ENCODE peak calls at places on chromosomes 6 and 20, in six cellular contexts. One of them, this sample, is unnamed.

GRCh38 chr20:5886788-5887187 is 63.5 kb downstream of the TRMT6 start:
- DNase-seq in naive thymus-derived CD4-positive, alpha-beta T cell: no peak
- DNase-seq in ovary: no peak
- DNase-seq in heart right ventricle: peak
- DNase-seq in breast epithelium: no peak
- DNase-seq in coronary artery: no peak
- DNase-seq in this sample: no peak

GRCh38 chr20:5606347-5606746 is 143.9 kb upstream of the SHLD1 start:
- DNase-seq in breast epithelium: no peak
- DNase-seq in heart right ventricle: no peak
- DNase-seq in coronary artery: no peak
- DNase-seq in ovary: no peak
- DNase-seq in naive thymus-derived CD4-positive, alpha-beta T cell: no peak
- DNase-seq in this sample: no peak

GRCh38 chr6:170269151-170269872 is 21.6 kb downstream of the DLL1 start:
- DNase-seq in heart right ventricle: no peak
- DNase-seq in naive thymus-derived CD4-positive, alpha-beta T cell: no peak
- DNase-seq in coronary artery: no peak
- DNase-seq in ovary: no peak
- DNase-seq in breast epithelium: no peak
- DNase-seq in this sample: no peak

GRCh38 chr20:24640276-24640675 is 170.8 kb downstream of the SYNDIG1 start:
- DNase-seq in heart right ventricle: no peak
- DNase-seq in naive thymus-derived CD4-positive, alpha-beta T cell: no peak
- DNase-seq in ovary: no peak
- DNase-seq in breast epithelium: no peak
- DNase-seq in coronary artery: no peak
- DNase-seq in this sample: no peak

GRCh38 chr20:5002077-5002413 is 735 bp upstream of the SLC23A2 start:
- DNase-seq in naive thymus-derived CD4-positive, alpha-beta T cell: no peak
- DNase-seq in breast epithelium: no peak
- DNase-seq in coronary artery: no peak
- DNase-seq in ovary: peak
- DNase-seq in heart right ventricle: no peak
- DNase-seq in this sample: no peak

GRCh38 chr20:25579081-25579770 is 6.1 kb downstream of the NINL start:
- DNase-seq in naive thymus-derived CD4-positive, alpha-beta T cell: no peak
- DNase-seq in heart right ventricle: no peak
- DNase-seq in breast epithelium: no peak
- DNase-seq in coronary artery: no peak
- DNase-seq in ovary: no peak
- DNase-seq in this sample: no peak

GRCh38 chr6:163627274-163628062 is 212.9 kb downstream of the QKI start:
- DNase-seq in naive thymus-derived CD4-positive, alpha-beta T cell: no peak
- DNase-seq in heart right ventricle: no peak
- DNase-seq in breast epithelium: no peak
- DNase-seq in ovary: no peak
- DNase-seq in coronary artery: no peak
- DNase-seq in this sample: no peak

GRCh38 chr6:30684386-30685156 is 1.9 kb downstream of the PPP1R18 start:
- DNase-seq in ovary: peak
- DNase-seq in heart right ventricle: peak
- DNase-seq in breast epithelium: no peak
- DNase-seq in naive thymus-derived CD4-positive, alpha-beta T cell: no peak
- DNase-seq in coronary artery: no peak
- DNase-seq in this sample: no peak

GRCh38 chr6:81697564-81697963 is 54.9 kb downstream of the TENT5A start:
- DNase-seq in naive thymus-derived CD4-positive, alpha-beta T cell: no peak
- DNase-seq in breast epithelium: no peak
- DNase-seq in ovary: no peak
- DNase-seq in heart right ventricle: no peak
- DNase-seq in coronary artery: no peak
- DNase-seq in this sample: no peak

GRCh38 chr20:50877232-50877631 is 54.0 kb downstream of the ADNP start:
- DNase-seq in heart right ventricle: no peak
- DNase-seq in coronary artery: no peak
- DNase-seq in ovary: no peak
- DNase-seq in breast epithelium: no peak
- DNase-seq in naive thymus-derived CD4-positive, alpha-beta T cell: no peak
- DNase-seq in this sample: no peak

GRCh38 chr6:156780962-156781705 is 4.0 kb downstream of the ARID1B start:
- DNase-seq in breast epithelium: no peak
- DNase-seq in naive thymus-derived CD4-positive, alpha-beta T cell: no peak
- DNase-seq in coronary artery: no peak
- DNase-seq in ovary: no peak
- DNase-seq in heart right ventricle: no peak
- DNase-seq in this sample: no peak

GRCh38 chr6:27479319-27480182 is 6.6 kb upstream of the ZNF184 start:
- DNase-seq in ovary: peak
- DNase-seq in breast epithelium: peak
- DNase-seq in heart right ventricle: peak
- DNase-seq in coronary artery: peak
- DNase-seq in naive thymus-derived CD4-positive, alpha-beta T cell: peak
- DNase-seq in this sample: peak

GRCh38 chr6:92688328-92688727 is 731.0 kb downstream of the EPHA7 start:
- DNase-seq in heart right ventricle: no peak
- DNase-seq in coronary artery: no peak
- DNase-seq in breast epithelium: no peak
- DNase-seq in ovary: no peak
- DNase-seq in naive thymus-derived CD4-positive, alpha-beta T cell: no peak
- DNase-seq in this sample: no peak

GRCh38 chr20:1388706-1389483 is 4.0 kb downstream of the FKBP1A start:
- DNase-seq in heart right ventricle: no peak
- DNase-seq in naive thymus-derived CD4-positive, alpha-beta T cell: peak
- DNase-seq in coronary artery: no peak
- DNase-seq in ovary: no peak
- DNase-seq in breast epithelium: no peak
- DNase-seq in this sample: no peak

GRCh38 chr6:38604700-38605099 is 35.0 kb downstream of the BTBD9 start:
- DNase-seq in coronary artery: no peak
- DNase-seq in naive thymus-derived CD4-positive, alpha-beta T cell: no peak
- DNase-seq in breast epithelium: no peak
- DNase-seq in ovary: no peak
- DNase-seq in heart right ventricle: no peak
- DNase-seq in this sample: no peak

GRCh38 chr20:58651823-58652605 is 931 bp downstream of the STX16 start:
- DNase-seq in ovary: peak
- DNase-seq in coronary artery: no peak
- DNase-seq in breast epithelium: peak
- DNase-seq in heart right ventricle: peak
- DNase-seq in naive thymus-derived CD4-positive, alpha-beta T cell: peak
- DNase-seq in this sample: no peak

GRCh38 chr6:7617954-7618764 is 28.2 kb downstream of the SNRNP48 start:
- DNase-seq in coronary artery: no peak
- DNase-seq in ovary: no peak
- DNase-seq in heart right ventricle: no peak
- DNase-seq in naive thymus-derived CD4-positive, alpha-beta T cell: no peak
- DNase-seq in breast epithelium: peak
- DNase-seq in this sample: peak

GRCh38 chr20:58888103-58888502 is 35.6 kb downstream of the GNAS start:
- DNase-seq in coronary artery: no peak
- DNase-seq in breast epithelium: no peak
- DNase-seq in naive thymus-derived CD4-positive, alpha-beta T cell: no peak
- DNase-seq in heart right ventricle: no peak
- DNase-seq in ovary: no peak
- DNase-seq in this sample: peak

GRCh38 chr6:13544454-13545186 is 29.8 kb upstream of the SIRT5 start:
- DNase-seq in naive thymus-derived CD4-positive, alpha-beta T cell: no peak
- DNase-seq in coronary artery: no peak
- DNase-seq in ovary: no peak
- DNase-seq in heart right ventricle: no peak
- DNase-seq in breast epithelium: no peak
- DNase-seq in this sample: no peak

GRCh38 chr6:37190159-37190535 is 20.2 kb downstream of the PIM1 start:
- DNase-seq in coronary artery: no peak
- DNase-seq in ovary: no peak
- DNase-seq in breast epithelium: no peak
- DNase-seq in heart right ventricle: no peak
- DNase-seq in naive thymus-derived CD4-positive, alpha-beta T cell: no peak
- DNase-seq in this sample: no peak

GRCh38 chr6:16539086-16539931 is 222.0 kb downstream of the ATXN1 start:
- DNase-seq in heart right ventricle: no peak
- DNase-seq in naive thymus-derived CD4-positive, alpha-beta T cell: no peak
- DNase-seq in breast epithelium: no peak
- DNase-seq in ovary: no peak
- DNase-seq in coronary artery: no peak
- DNase-seq in this sample: no peak

GRCh38 chr20:1874534-1875168 is 20.6 kb upstream of the SIRPA start:
- DNase-seq in naive thymus-derived CD4-positive, alpha-beta T cell: no peak
- DNase-seq in coronary artery: no peak
- DNase-seq in breast epithelium: no peak
- DNase-seq in ovary: no peak
- DNase-seq in heart right ventricle: peak
- DNase-seq in this sample: no peak

GRCh38 chr6:106102034-106102433 is 15.9 kb downstream of the PRDM1 start:
- DNase-seq in naive thymus-derived CD4-positive, alpha-beta T cell: no peak
- DNase-seq in coronary artery: no peak
- DNase-seq in heart right ventricle: no peak
- DNase-seq in breast epithelium: no peak
- DNase-seq in ovary: no peak
- DNase-seq in this sample: no peak

GRCh38 chr20:50790651-50791277 is 4.1 kb upstream of the BCAS4 start:
- DNase-seq in ovary: peak
- DNase-seq in heart right ventricle: peak
- DNase-seq in coronary artery: peak
- DNase-seq in breast epithelium: peak
- DNase-seq in naive thymus-derived CD4-positive, alpha-beta T cell: peak
- DNase-seq in this sample: no peak

GRCh38 chr6:53048431-53049195 is 16.6 kb upstream of the FBXO9 start:
- DNase-seq in breast epithelium: no peak
- DNase-seq in coronary artery: no peak
- DNase-seq in ovary: no peak
- DNase-seq in naive thymus-derived CD4-positive, alpha-beta T cell: no peak
- DNase-seq in heart right ventricle: no peak
- DNase-seq in this sample: no peak
- H3K4me3 ChIP-seq in breast epithelium: peak
- H3K4me3 ChIP-seq in coronary artery: peak
- H3K4me3 ChIP-seq in ovary: no peak
- H3K4me3 ChIP-seq in naive thymus-derived CD4-positive, alpha-beta T cell: peak
- H3K4me3 ChIP-seq in heart right ventricle: no peak
- H3K4me3 ChIP-seq in this sample: no peak

DNA sequence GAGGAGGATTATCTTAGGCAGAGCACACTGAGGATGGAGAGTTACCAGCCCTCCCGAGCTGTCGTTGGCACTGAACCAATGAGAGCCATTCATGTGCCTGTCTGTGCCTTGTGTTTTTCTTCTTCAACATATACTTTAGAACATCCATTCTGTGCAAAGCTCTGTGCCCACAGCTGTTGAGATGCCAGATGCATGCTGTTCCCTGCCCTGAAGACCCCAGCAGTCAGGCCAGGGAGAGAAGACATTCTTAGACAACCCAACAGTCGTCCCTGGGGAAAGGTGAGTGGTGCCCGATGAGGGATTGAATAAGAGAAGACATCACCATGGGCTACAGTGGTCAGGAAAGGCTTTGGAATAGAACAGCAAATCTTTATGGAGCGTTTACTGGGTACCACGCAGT is 114.1 kb downstream of the NRN1 start:
- DNase-seq in breast epithelium: no peak
- DNase-seq in ovary: no peak
- DNase-seq in coronary artery: no peak
- DNase-seq in naive thymus-derived CD4-positive, alpha-beta T cell: no peak
- DNase-seq in heart right ventricle: no peak
- DNase-seq in this sample: peak
- H3K4me3 ChIP-seq in breast epithelium: peak
- H3K4me3 ChIP-seq in ovary: no peak
- H3K4me3 ChIP-seq in coronary artery: peak
- H3K4me3 ChIP-seq in naive thymus-derived CD4-positive, alpha-beta T cell: peak
- H3K4me3 ChIP-seq in heart right ventricle: peak
- H3K4me3 ChIP-seq in this sample: no peak

DNA sequence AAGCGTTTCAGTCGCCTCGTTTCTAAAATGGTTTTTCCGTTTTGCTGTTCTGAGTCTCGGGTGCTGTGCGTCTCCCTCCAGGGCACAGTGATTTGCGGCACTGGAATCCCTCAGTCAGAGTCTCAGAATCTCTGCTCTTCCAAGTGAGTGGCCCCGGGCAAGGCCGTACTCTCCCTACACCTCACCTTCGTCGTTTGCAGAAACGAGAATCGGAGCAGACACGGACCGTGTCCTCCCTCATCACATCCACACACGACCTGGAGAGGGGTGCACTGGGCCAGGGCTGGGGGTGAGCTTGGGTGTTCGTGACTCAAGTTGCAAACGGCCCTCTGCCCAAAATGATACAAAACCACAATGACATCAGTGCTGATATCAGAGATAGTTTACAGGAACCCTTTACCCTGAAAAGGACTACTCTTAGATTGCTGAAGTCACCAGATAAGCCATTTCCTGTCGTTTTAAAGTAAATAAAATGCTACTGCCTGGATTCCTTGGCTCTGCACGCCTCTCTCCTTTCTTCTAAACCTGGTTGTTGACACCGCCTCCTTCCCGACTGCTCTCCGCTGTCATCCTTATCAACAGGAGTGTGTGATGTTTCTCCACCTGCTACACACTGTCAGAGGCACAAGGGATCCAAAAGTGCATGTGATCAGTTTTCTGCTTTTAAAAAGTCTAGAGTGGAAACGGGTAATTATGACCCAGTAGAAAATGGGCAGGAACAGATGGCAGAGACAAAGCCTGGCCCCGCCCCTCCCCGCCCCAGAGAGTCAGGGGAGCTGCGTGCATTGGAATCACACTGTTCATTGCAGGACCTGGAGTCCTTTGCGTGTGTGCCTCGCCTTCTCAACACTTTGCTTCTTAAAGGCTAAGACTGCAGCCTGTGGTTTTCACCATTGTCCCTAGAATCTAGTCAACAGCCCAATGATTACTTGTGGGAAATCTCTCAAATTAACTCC is 38.5 kb downstream of the KIF25 start:
- DNase-seq in heart right ventricle: no peak
- DNase-seq in coronary artery: no peak
- DNase-seq in breast epithelium: no peak
- DNase-seq in ovary: no peak
- DNase-seq in naive thymus-derived CD4-positive, alpha-beta T cell: no peak
- DNase-seq in this sample: no peak
- H3K4me3 ChIP-seq in heart right ventricle: peak
- H3K4me3 ChIP-seq in coronary artery: peak
- H3K4me3 ChIP-seq in breast epithelium: peak
- H3K4me3 ChIP-seq in ovary: peak
- H3K4me3 ChIP-seq in naive thymus-derived CD4-positive, alpha-beta T cell: no peak
- H3K4me3 ChIP-seq in this sample: peak

DNA sequence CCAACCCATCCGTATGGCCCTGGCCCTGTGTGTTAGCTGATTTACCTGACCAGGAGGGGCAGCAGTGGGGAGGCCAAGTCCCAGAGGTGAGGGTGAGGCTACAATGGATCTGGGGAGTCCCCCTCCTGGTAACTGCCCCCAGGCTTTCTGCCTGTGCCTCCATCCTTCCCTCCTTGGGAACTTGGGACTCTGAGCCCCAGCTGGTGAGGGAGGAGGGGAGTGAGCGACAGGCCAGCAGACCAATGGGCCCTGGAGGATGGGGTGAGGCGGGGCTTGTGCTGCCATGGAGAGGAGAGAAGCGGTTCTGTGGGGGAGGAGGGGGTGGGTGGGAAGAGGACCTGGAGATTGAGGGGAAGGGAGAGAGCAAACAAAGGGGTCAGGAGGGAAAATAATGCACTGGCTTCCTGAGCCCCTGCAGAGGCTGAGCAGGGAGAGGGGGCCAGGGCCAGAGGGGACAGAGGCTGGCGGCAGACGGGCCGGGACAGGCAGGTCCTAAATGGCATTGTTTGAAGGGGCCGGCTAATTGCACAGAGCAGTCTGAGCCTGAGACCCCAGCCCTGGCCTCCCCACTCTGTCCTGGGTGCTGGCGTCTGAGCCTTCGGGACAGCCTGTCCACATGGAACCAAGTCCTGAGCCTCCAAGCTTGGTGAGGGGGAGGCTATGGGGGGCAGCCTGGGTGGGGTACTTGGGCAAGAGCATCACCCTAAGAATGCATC is 17.5 kb downstream of the DNMT3B start:
- DNase-seq in naive thymus-derived CD4-positive, alpha-beta T cell: no peak
- DNase-seq in breast epithelium: no peak
- DNase-seq in coronary artery: no peak
- DNase-seq in ovary: no peak
- DNase-seq in heart right ventricle: no peak
- DNase-seq in this sample: no peak
- H3K4me3 ChIP-seq in naive thymus-derived CD4-positive, alpha-beta T cell: no peak
- H3K4me3 ChIP-seq in breast epithelium: no peak
- H3K4me3 ChIP-seq in coronary artery: no peak
- H3K4me3 ChIP-seq in ovary: no peak
- H3K4me3 ChIP-seq in heart right ventricle: no peak
- H3K4me3 ChIP-seq in this sample: no peak